ENCODE peak calls at places on chromosomes 16 and 17, in ten cellular contexts. T is dorsolateral prefrontal cortex; A is endothelial cell; L is M059J; R is naive thymus-derived CD8-positive, alpha-beta T cell; Z is stimulated activated CD4-positive, alpha-beta T cell treated with anti-CD3 and anti-CD28 coated beads, Interleukin-4, amount 100 ng/mL, for 24 hours; P is iPS-NIHi11; I is RCC 7860; M is CD4-positive, alpha-beta T cell; K is neural crest cell. D is an unnamed sample.

GRCh38 chr16:85286066-85286712 is 173.9 kb upstream of the CIBAR2 start:
- DNase-seq in Z (no peak), K (no peak), I (no peak), L (peak; percentile 82), P (no peak), A (no peak), M (no peak), T (peak; percentile 92), R (no peak), D (no peak)

GRCh38 chr16:7422489-7422888 is 89.8 kb downstream of the RBFOX1 start:
- DNase-seq in L (no peak), A (no peak), I (no peak), R (no peak), M (no peak), P (no peak), Z (no peak), T (no peak), K (no peak), D (no peak)

GRCh38 chr16:68548947-68549346 is 9.9 kb downstream of the ZFP90 start:
- DNase-seq in Z (no peak), R (peak; percentile 83), T (no peak), I (no peak), A (no peak), L (no peak), M (peak; percentile 10), P (no peak), K (no peak), D (peak; percentile 44)

GRCh38 chr17:43550754-43551153 is 4.6 kb upstream of the ETV4 start:
- DNase-seq in I (no peak), M (no peak), P (no peak), L (no peak), K (no peak), A (no peak), T (no peak), Z (no peak), R (no peak), D (no peak)

GRCh38 chr17:75557075-75557851 is 30.3 kb upstream of the MYO15B start:
- DNase-seq in R (no peak), M (no peak), T (peak; percentile 75), A (no peak), I (peak; percentile 97), P (no peak), L (peak; percentile 96), Z (no peak), K (no peak), D (no peak)

GRCh38 chr17:56319531-56319930 is 166.3 kb downstream of the ANKFN1 start:
- DNase-seq in Z (no peak), M (no peak), R (peak; percentile 25), I (peak; percentile 53), L (peak; percentile 75), K (no peak), T (no peak), A (no peak), P (peak; percentile 57), D (no peak)

GRCh38 chr16:67552476-67552875 is 9.8 kb upstream of the CTCF start:
- DNase-seq in M (no peak), Z (peak; percentile 4), P (peak; percentile 6), I (no peak), A (no peak), K (no peak), L (no peak), R (no peak), T (no peak), D (no peak)

GRCh38 chr17:7133424-7133823 is 18.8 kb upstream of the ASGR2 start:
- DNase-seq in R (peak; percentile 23), Z (peak; percentile 40), P (no peak), K (peak; percentile 43), L (no peak), T (no peak), A (peak; percentile 54), M (peak; percentile 12), I (no peak), D (peak; percentile 14)

GRCh38 chr17:3913531-3914318 is 2.5 kb downstream of the P2RX1 start:
- DNase-seq in P (peak; percentile 93), Z (peak; percentile 82), L (peak; percentile 60), K (peak; percentile 90), M (peak; percentile 74), T (peak; percentile 85), I (peak; percentile 40), A (peak; percentile 91), R (peak; percentile 81), D (peak; percentile 82)

GRCh38 chr16:72783716-72784320 is 264.1 kb downstream of the ZFHX3 start:
- DNase-seq in P (no peak), R (no peak), K (no peak), L (peak; percentile 54), M (no peak), A (no peak), T (no peak), I (no peak), Z (no peak), D (no peak)

GRCh38 chr17:14080847-14081251 is 11.5 kb downstream of the COX10 start:
- DNase-seq in L (no peak), A (no peak), R (no peak), K (no peak), T (no peak), M (no peak), I (no peak), Z (no peak), P (no peak), D (no peak)

GRCh38 chr17:48412841-48413240 is 17.2 kb downstream of the SKAP1 start:
- DNase-seq in Z (no peak), P (no peak), A (no peak), M (no peak), K (no peak), R (no peak), T (no peak), L (no peak), I (no peak), D (no peak)